ENCODE peak calls at places on chromosomes 16 and 17, in five cellular contexts. D is H1, E is H9, K is neuronal stem cell, U is trophoblast cell. A is an unnamed sample. For H3K9me3, the result is how much of the 10 kb centered on the place peaks cover.

GRCh38 chr16:77271532-77272426 is 72.6 kb downstream of the SYCE1L start:
- DNase-seq in U (no peak), E (no peak), D (no peak), K (no peak), A (no peak)

GRCh38 chr16:58732545-58733247 is 1.4 kb downstream of the GOT2 start:
- DNase-seq in E (no peak), U (no peak), D (no peak), K (no peak), A (peak)

GRCh38 chr17:63039899-63040602 is 74.0 kb downstream of the TANC2 start:
- DNase-seq in E (no peak), D (no peak), U (no peak), K (no peak), A (peak)

GRCh38 chr16:77599793-77600415 is 122.4 kb upstream of the NUDT7 start:
- DNase-seq in D (no peak), E (no peak), K (no peak), U (peak), A (peak)

GRCh38 chr17:77493901-77494663 is 353.3 kb downstream of the SEC14L1 start:
- DNase-seq in U (no peak), E (no peak), K (no peak), D (no peak), A (no peak)

GRCh38 chr16:83701494-83701893 is 106.3 kb upstream of the HSBP1 start:
- DNase-seq in K (peak), U (peak), E (peak), D (no peak), A (peak)

GRCh38 chr17:80245566-80246265 is 14.9 kb upstream of the RNF213 start:
- DNase-seq in K (no peak), U (no peak), E (no peak), D (no peak), A (no peak)

GRCh38 chr17:81120695-81121621 is 44.3 kb upstream of the PVALEF start:
- DNase-seq in K (no peak), E (no peak), D (no peak), U (no peak), A (no peak)

GRCh38 chr17:83064732-83065659 is 14.4 kb upstream of the METRNL start:
- DNase-seq in D (no peak), U (peak), E (peak), K (no peak), A (no peak)

DNA sequence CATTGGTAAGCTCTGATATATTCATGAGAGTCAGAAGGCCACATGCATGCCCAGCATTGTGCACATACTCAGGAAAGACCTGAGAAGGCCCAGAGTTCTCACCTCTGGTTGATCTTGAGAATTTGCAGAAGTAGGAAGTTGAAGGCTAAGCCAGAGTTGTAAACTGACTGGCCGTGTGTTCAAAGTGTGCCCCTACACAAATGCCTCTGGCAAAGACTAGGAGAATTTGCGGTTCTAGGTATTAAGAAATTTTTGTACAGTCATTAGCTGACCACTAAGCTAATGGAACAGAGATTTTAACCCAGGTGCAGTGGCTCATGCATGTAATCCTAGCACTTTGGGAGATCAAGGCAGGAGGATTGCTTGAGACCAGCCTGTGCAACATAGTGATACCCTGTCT is 25.0 kb downstream of the FBXL20 start:
- DNase-seq in E (no peak), D (no peak), U (peak), K (no peak), A (no peak)
- H2BK12ac ChIP-seq in E (no peak), D (no peak), U (no peak), K (no peak), A (no peak)

GRCh38 chr17:48720263-48721008 is 1.9 kb downstream of the PRAC1 start:
- DNase-seq in U (no peak), D (no peak), K (no peak), E (no peak), A (peak)

GRCh38 chr17:48718162-48718780 is 4.0 kb downstream of the PRAC1 start:
- DNase-seq in E (no peak), K (no peak), U (no peak), D (no peak), A (peak)

GRCh38 chr17:48719642-48720262 is 2.6 kb downstream of the PRAC1 start:
- DNase-seq in K (no peak), U (peak), D (peak), E (peak), A (peak)

GRCh38 chr17:48717367-48718161 is 4.8 kb downstream of the PRAC1 start:
- DNase-seq in D (no peak), E (peak), K (no peak), U (no peak), A (peak)

GRCh38 chr17:48718781-48719641 is 3.3 kb downstream of the PRAC1 start:
- DNase-seq in D (no peak), E (peak), U (no peak), K (no peak), A (peak)
- H3K9me3 ChIP-seq in D (under half), E (under half), U (under half), K (under half), A (under half)

DNA sequence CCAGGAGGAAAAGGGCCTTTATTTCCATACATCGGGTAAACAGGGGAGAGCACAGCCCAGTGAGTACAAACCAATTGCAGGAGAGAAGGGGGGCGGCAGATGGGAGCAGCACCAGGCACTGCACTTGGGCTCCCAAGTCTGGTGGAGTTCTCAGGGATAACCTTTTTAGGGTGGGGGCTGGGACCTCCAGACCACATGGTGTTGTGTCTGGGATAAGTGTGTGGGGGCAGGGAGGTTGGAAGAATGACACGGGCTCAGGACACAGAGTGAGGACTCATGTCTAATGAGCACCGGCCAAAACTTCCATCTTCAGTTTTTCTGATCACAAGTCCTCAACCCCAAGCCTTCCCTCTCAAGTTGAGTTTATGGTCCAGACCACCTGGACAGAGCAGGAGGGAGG is 30.6 kb downstream of the PIPOX start:
- DNase-seq in K (no peak), E (no peak), D (no peak), U (no peak), A (no peak)
- H2BK12ac ChIP-seq in K (no peak), E (no peak), D (peak), U (no peak), A (no peak)

DNA sequence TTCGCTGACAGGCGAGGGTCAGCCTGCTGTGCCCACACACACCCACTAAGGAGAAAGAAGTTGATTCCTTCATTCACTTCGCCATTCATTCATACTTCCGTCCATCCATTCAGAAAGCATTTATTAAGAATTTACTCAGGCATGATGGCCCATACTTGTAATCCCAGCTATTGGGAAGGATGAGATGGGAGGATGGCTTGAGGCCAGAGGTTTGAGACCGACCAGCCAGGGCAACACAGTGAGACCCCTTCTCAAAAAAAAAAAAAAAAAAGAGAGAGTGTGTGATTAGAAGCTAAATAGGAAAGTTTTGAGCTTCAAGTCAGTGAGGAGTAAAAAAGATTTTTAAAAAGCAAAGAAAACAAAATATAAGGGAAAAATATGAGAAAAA is 8.7 kb downstream of the CES2 start:
- DNase-seq in E (no peak), K (no peak), D (no peak), U (no peak), A (no peak)
- H3K9me3 ChIP-seq in E (under half), K (under half), D (under half), U (under half), A (under half)

GRCh38 chr17:62033317-62033716 is 31.8 kb downstream of the MED13 start:
- DNase-seq in K (no peak), U (no peak), E (no peak), D (no peak), A (no peak)

GRCh38 chr17:62030264-62030663 is 34.8 kb downstream of the MED13 start:
- DNase-seq in U (no peak), K (no peak), D (no peak), E (no peak), A (no peak)

GRCh38 chr17:62038248-62038647 is 26.8 kb downstream of the MED13 start:
- DNase-seq in K (no peak), E (no peak), U (no peak), D (no peak), A (no peak)

DNA sequence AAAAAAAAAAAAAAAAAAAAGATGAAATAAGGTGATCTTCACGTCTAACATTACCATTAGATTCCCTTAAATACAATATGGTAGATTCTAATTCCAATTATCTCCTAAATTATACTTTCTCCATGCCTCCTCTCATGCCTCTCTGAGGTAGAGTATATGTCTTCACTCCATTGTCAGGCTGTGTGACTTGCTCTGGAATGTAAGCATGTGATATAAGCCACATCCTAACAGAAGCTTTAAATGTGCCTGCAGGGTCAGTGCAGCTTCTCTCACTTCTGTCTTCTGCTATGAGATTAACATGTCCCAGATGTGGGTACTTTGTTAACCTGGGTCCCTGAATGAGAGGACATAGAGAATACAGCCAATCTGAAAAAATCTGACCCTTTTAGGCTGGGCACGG is 32.6 kb downstream of the MED13 start:
- DNase-seq in D (no peak), U (no peak), E (no peak), K (no peak), A (peak)
- H2BK12ac ChIP-seq in D (no peak), U (no peak), E (no peak), K (no peak), A (no peak)

GRCh38 chr16:5393070-5393469 is 295.5 kb upstream of the EEF2KMT start:
- DNase-seq in E (no peak), U (no peak), D (no peak), K (no peak), A (no peak)
- H3K9me3 ChIP-seq in E (under half), U (under half), D (under half), K (under half), A (under half)

GRCh38 chr17:39271546-39271945 is 45.8 kb upstream of the STAC2 start:
- DNase-seq in K (no peak), D (no peak), U (no peak), E (no peak), A (no peak)
- H2BK12ac ChIP-seq in K (no peak), D (no peak), U (no peak), E (no peak), A (no peak)

GRCh38 chr17:21293846-21294240 is 9.3 kb downstream of the MAP2K3 start:
- DNase-seq in D (no peak), E (no peak), K (no peak), U (no peak), A (no peak)
- H3K9me3 ChIP-seq in D (under half), E (under half), K (under half), U (under half), A (under half)

DNA sequence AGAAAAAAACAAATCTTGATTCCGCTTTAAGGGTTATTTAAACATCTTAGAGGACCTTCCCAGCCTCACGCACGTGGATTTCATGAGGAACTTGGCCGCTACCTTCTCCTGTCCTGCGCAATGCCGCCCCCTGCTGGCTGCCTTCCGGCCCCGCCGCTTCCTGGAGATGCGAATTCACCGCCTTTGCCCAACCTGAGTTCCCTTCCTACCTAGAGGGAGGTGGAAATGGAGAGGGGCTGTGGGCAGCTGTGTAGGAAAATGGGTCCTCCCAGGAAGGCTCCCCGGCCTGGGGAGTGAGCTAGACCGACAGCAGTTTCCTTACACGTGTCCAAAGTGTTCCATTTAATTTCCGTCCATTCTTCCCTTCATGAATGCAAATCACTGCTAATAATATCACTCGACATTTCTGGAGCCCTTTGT is 1.0 kb upstream of the ABCC12 start:
- DNase-seq in U (peak), D (peak), E (peak), K (peak), A (peak)
- H2BK12ac ChIP-seq in U (no peak), D (no peak), E (no peak), K (no peak), A (peak)

GRCh38 chr16:68577352-68577853 is 38.3 kb downstream of the ZFP90 start:
- DNase-seq in U (no peak), K (no peak), E (no peak), D (no peak), A (no peak)

GRCh38 chr16:68574479-68574878 is 35.4 kb downstream of the ZFP90 start:
- DNase-seq in K (no peak), E (peak), U (peak), D (no peak), A (no peak)

DNA sequence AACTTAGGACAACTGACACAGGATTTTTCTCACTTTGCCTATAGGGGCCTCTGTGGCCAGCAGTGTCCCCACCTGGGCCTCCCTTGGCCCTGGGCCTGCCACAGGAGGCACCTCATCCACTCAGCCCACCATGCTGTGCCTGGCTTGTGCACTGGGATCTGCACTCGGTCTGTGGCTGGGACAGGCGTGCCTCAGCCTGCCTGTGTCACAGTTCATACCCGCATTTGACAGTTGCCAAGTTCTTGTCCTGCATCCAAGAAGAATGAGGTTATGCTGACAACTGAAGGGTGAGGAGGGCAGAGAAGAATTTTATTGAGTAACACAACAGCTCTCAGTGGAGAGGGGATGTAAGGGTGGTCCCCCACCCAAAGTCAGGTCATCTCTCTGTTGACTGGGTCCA is 36.0 kb downstream of the ZFP90 start:
- DNase-seq in E (peak), K (no peak), U (peak), D (no peak), A (no peak)
- H3K9me3 ChIP-seq in E (under half), K (half or more), U (under half), D (under half), A (half or more)

A was measured in mesenchymal stem cell.